ENCODE peak calls at places on chromosomes 11 and 22, in six cellular contexts. G is gastrocnemius medialis, N is left kidney, M is ovary, D is T-helper 1 cell, F is cerebellar nuclear complex. L is an unnamed sample.

GRCh38 chr11:110955797-110956196 is 243.6 kb upstream of the ARHGAP20 start:
- DNase-seq in G (no peak), N (peak), M (no peak), D (no peak), F (no peak), L (no peak)

GRCh38 chr11:2381494-2382128 is 4.5 kb downstream of the CD81 start:
- DNase-seq in G (no peak), N (no peak), M (no peak), D (no peak), F (no peak), L (no peak)

GRCh38 chr22:38730411-38730871 is 24.7 kb downstream of the GTPBP1 start:
- DNase-seq in G (no peak), N (no peak), M (peak), D (no peak), F (no peak), L (no peak)

GRCh38 chr11:130677486-130678153 is 229.2 kb downstream of the ADAMTS15 start:
- DNase-seq in G (no peak), N (peak), M (no peak), D (no peak), F (no peak), L (peak)

GRCh38 chr22:50601669-50602337 is 1.2 kb downstream of the MAPK8IP2 start:
- DNase-seq in G (no peak), N (no peak), M (no peak), D (no peak), F (no peak), L (no peak)

GRCh38 chr11:1153951-1154487 is 3.7 kb upstream of the MUC5AC start:
- DNase-seq in G (no peak), N (no peak), M (no peak), D (no peak), F (no peak), L (peak)

GRCh38 chr11:70579376-70579955 is 181.1 kb downstream of the CTTN start:
- DNase-seq in G (no peak), N (no peak), M (no peak), D (no peak), F (no peak), L (no peak)

GRCh38 chr11:102111011-102111786 is 952 bp downstream of the YAP1 start:
- DNase-seq in G (peak), N (peak), M (peak), D (peak), F (no peak), L (peak)

GRCh38 chr11:8085006-8085645 is 4.1 kb downstream of the TUB start:
- DNase-seq in G (no peak), N (no peak), M (no peak), D (no peak), F (no peak), L (no peak)

GRCh38 chr11:97746832-97747231 is 1273.9 kb upstream of the CNTN5 start:
- DNase-seq in G (no peak), N (peak), M (no peak), D (no peak), F (no peak), L (no peak)

GRCh38 chr11:37502202-37502601 is 904.2 kb upstream of the RAG2 start:
- DNase-seq in G (no peak), N (no peak), M (no peak), D (no peak), F (no peak), L (no peak)

L was measured in HTR-8/SVneo.